ENCODE peak calls at places on chromosomes 3 and 15, in five cellular contexts. N, F, M, I and Z are unnamed samples.

GRCh38 chr3:10645800-10646199 is 140.4 kb upstream of the ATP2B2 start:
- DNase-seq in N (no peak), F (no peak), I (no peak), M (no peak), Z (no peak)

GRCh38 chr3:108818404-108818803 is 4.2 kb upstream of the TRAT1 start:
- DNase-seq in M (no peak), I (peak), N (no peak), F (no peak), Z (peak)

GRCh38 chr3:169390741-169391300 is 272.7 kb downstream of the MECOM start:
- DNase-seq in M (peak), N (no peak), F (no peak), I (no peak), Z (no peak)

GRCh38 chr3:29144807-29145206 is 136.1 kb upstream of the RBMS3 start:
- DNase-seq in M (no peak), I (no peak), N (no peak), F (no peak), Z (peak)

GRCh38 chr3:177792363-177793030 is 595.2 kb upstream of the TBL1XR1 start:
- DNase-seq in I (no peak), F (no peak), N (no peak), M (no peak), Z (no peak)

GRCh38 chr15:78207110-78207458 is 27.3 kb downstream of the ACSBG1 start:
- DNase-seq in N (no peak), I (no peak), M (no peak), F (no peak), Z (no peak)

GRCh38 chr15:78390823-78391222 is 47.2 kb upstream of the IREB2 start:
- DNase-seq in F (no peak), I (no peak), M (no peak), N (no peak), Z (no peak)

GRCh38 chr3:119227064-119227850 is 13.4 kb downstream of the B4GALT4 start:
- DNase-seq in I (no peak), N (no peak), F (no peak), M (no peak), Z (no peak)

GRCh38 chr3:12986986-12987385 is 86.2 kb downstream of the IQSEC1 start:
- DNase-seq in N (no peak), F (no peak), I (no peak), M (no peak), Z (peak)

GRCh38 chr3:195883801-195884200 is 24.6 kb downstream of the TNK2 start:
- DNase-seq in I (no peak), F (no peak), M (no peak), N (no peak), Z (no peak)

GRCh38 chr15:89221543-89221942 is at the start of gene RLBP1:
- DNase-seq in I (no peak), N (no peak), F (no peak), M (no peak), Z (no peak)

GRCh38 chr3:126994661-126995161 is 11.8 kb downstream of the PLXNA1 start:
- DNase-seq in M (no peak), N (no peak), F (no peak), I (no peak), Z (no peak)

GRCh38 chr15:98881526-98882517 is 125.8 kb downstream of the PGPEP1L start:
- DNase-seq in N (no peak), F (no peak), M (peak), I (peak), Z (no peak)

GRCh38 chr15:93829115-93829849 is 402.1 kb upstream of the MCTP2 start:
- DNase-seq in F (no peak), M (peak), I (no peak), N (no peak), Z (no peak)

GRCh38 chr3:147218976-147219375 is 187.4 kb downstream of the ZIC4 start:
- DNase-seq in M (no peak), N (no peak), F (no peak), I (no peak), Z (no peak)

GRCh38 chr3:105349988-105350387 is 16.7 kb upstream of the ALCAM start:
- DNase-seq in M (no peak), I (no peak), N (no peak), F (no peak), Z (no peak)

GRCh38 chr15:29736745-29737023 is 85.6 kb downstream of the TJP1 start:
- DNase-seq in M (peak), I (no peak), F (no peak), N (no peak), Z (no peak)

GRCh38 chr3:13670292-13670691 is 121.4 kb downstream of the FBLN2 start:
- DNase-seq in N (no peak), M (no peak), I (no peak), F (no peak), Z (no peak)

GRCh38 chr3:155701882-155702465 is 42.9 kb downstream of the PLCH1 start:
- DNase-seq in N (no peak), M (peak), I (peak), F (no peak), Z (no peak)

GRCh38 chr15:38819343-38819858 is 254.8 kb upstream of the RASGRP1 start:
- DNase-seq in I (no peak), N (no peak), M (no peak), F (no peak), Z (no peak)

GRCh38 chr3:128489860-128490649 is 2.9 kb downstream of the GATA2 start:
- DNase-seq in I (no peak), M (peak), N (peak), F (no peak), Z (peak)

GRCh38 chr3:37904614-37905047 is 43.0 kb downstream of the CTDSPL start:
- DNase-seq in M (no peak), I (no peak), N (no peak), F (no peak), Z (no peak)

GRCh38 chr3:133595341-133595740 is 21.9 kb downstream of the CDV3 start:
- DNase-seq in F (no peak), I (no peak), N (no peak), M (no peak), Z (no peak)

GRCh38 chr3:136787226-136787793 is 31.6 kb upstream of the SLC35G2 start:
- DNase-seq in F (no peak), I (peak), N (no peak), M (no peak), Z (peak)

GRCh38 chr15:42032376-42033213 is 11.8 kb upstream of the PLA2G4E start:
- DNase-seq in I (no peak), N (no peak), F (no peak), M (no peak), Z (no peak)

GRCh38 chr15:25905140-25905539 is 42.0 kb upstream of the ATP10A start:
- DNase-seq in I (no peak), F (no peak), N (no peak), M (no peak), Z (no peak)

GRCh38 chr3:32819581-32820348 is 2.0 kb downstream of the TRIM71 start:
- DNase-seq in I (no peak), N (no peak), F (no peak), M (no peak), Z (no peak)

GRCh38 chr15:35545316-35545824 is 595 bp downstream of the DPH6 start:
- DNase-seq in F (no peak), I (peak), N (no peak), M (peak), Z (peak)

GRCh38 chr3:12230406-12230805 is 58.5 kb upstream of the PPARG start:
- DNase-seq in M (peak), F (no peak), I (no peak), N (no peak), Z (no peak)

GRCh38 chr3:46546896-46547440 is 19.1 kb downstream of the LRRC2 start:
- DNase-seq in F (no peak), I (peak), N (no peak), M (no peak), Z (no peak)

GRCh38 chr15:45919806-45920205 is 285.0 kb downstream of the SQOR start:
- DNase-seq in M (peak), F (no peak), I (no peak), N (no peak), Z (no peak)

DNA sequence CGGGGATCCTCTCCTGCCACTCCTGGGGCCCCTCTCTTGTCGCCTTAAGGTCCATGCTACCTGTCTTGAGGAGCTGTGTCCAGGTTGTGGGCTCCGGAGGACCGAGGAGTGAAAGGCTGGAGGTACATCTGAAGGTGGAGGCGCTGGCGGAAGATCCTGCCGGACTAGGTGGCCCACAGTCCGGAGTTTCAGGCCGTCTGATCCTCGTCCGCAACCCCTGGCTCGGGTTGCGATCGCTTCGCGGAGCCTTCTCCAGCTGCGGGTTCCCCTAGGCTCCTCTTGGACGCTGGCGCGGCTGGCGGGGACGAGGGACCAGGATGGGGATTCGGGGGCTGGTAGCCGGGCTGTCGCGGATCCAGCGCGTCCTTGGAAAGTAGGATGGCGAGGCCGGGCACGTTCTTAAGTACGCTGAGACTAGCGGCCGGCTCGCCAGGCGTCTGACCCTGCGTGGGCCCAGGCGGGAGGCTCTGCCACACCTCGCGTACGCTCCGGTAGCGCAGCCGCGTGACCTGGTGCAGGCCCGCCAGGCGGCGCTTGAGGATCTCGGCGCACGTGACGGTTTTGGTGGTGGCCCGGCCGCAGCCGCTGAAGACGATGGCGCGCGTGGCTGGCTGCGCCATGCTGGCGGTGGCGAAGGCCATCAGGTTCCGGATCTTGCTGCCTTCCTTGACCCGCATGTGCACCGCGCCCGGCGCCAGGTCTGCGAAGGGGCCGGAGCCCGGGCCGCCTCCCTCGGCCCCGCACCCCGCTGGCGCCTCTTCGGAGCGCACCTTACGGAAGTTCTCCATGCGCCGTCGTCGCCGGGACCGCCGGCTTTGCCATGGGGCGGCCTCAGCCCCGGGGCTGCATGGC is 550 bp downstream of the RPP25 start:
- DNase-seq in N (peak), I (peak), F (peak), M (peak), Z (no peak)
- TF ChIP-seq CTCF in N (no peak), I (peak), F (peak), M (peak), Z (no peak)

DNA sequence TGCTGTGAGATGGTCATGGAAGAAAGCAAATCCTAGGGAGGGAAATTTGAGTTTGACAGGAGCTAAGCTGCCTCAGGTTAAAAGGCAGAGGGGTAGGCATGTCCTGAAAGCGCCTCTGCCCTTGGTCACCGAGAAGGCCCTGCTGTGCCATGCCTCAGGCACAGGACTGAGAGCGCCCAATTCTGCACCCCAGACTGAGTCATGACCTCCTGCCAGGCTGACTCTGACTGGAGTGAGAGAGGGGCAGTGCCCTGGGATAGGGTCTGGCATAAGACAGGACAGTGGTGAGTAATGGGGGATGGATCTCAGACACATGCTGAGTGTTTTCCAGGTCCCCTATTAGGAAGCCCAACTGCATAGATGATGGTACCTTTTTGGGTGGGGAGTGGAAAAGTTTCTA is 44.4 kb downstream of the EPHB1 start:
- DNase-seq in N (no peak), M (no peak), I (no peak), F (no peak), Z (no peak)
- TF ChIP-seq CTCF in N (no peak), M (no peak), I (no peak), F (no peak), Z (no peak)

DNA sequence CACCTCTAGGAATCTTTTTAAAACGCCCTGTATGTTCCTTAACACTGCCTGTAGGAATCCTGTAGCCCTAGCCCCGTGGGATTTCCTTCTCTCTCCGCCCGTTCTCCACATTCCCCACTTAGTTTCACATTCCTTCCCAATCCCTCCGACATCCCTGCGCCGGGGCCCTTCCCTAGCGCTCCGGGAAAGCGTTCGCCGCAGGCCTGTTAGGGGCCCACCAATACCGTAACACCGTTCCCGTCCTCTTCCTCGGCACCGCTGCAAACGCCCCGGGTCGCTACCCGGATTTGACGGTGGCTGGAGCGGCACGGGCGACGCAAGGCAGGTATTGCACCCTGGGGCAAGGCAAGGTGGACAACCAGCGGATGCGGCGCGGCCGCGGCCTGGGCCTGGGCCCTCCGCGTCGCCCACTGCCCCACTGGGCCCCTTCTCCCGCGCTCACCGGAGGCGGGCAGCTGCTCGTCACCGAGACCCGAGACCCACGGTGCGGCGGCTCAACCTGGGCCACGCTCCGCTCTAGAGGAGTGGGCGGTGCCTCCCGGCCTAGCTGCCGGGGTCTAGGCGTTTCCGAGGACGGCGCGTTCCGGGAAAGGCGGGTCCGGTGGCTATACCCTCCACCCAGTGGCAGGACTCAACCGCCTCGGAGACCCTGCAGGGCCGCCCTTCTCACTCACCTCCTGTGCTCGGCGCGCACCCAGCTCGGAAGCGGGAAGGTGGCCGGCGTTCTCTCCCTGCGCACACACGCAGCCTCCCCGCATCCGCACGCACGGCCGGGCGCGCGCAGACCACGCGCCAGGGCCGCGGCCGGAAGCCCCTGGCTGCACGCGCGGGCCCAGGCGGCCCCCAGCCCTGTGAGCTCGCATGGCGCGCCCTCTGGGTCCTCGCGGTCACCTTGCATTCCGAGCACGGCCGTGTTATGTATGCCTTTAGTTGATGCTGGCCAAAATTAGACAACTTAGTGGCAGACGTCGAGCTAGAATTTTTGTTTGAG is at the start of gene B3GALNT1:
- DNase-seq in I (no peak), M (peak), N (peak), F (peak), Z (peak)
- TF ChIP-seq CTCF in I (no peak), M (peak), N (no peak), F (no peak), Z (no peak)

GRCh38 chr3:9125278-9125951 is 124.0 kb downstream of the SRGAP3 start:
- DNase-seq in F (no peak), M (no peak), N (no peak), I (no peak), Z (no peak)
- TF ChIP-seq CTCF in F (no peak), M (no peak), N (no peak), I (no peak), Z (no peak)

DNA sequence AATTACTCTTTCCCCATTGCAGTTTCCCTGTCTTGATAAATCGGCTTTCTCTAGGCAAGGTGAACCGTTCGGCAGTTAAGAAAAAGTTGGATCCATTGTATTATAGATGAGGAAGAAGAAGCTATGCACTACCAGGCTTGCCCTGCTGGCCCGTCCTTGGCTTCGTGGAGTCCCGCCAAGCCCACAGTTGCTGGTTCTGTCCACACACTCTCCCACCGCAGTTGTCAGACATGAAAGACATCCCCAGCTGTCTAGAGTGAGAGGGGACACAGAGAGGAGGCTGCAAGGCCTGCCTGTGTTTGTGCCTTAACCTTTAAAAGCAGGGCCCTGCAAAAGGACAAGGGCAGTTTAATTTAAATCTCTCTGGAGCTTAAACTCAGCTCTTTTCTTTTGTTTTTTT is 47.2 kb upstream of the PLCL2 start:
- DNase-seq in F (no peak), I (no peak), N (no peak), M (no peak), Z (no peak)
- TF ChIP-seq CTCF in F (no peak), I (no peak), N (no peak), M (no peak), Z (no peak)

GRCh38 chr15:51288143-51289065 is 50.0 kb downstream of the CYP19A1 start:
- DNase-seq in N (no peak), F (no peak), M (no peak), I (no peak), Z (no peak)

GRCh38 chr15:51284871-51285270 is 53.5 kb downstream of the CYP19A1 start:
- DNase-seq in N (no peak), F (no peak), M (no peak), I (no peak), Z (no peak)

GRCh38 chr15:51283026-51283425 is 55.4 kb downstream of the CYP19A1 start:
- DNase-seq in I (peak), N (no peak), M (no peak), F (peak), Z (no peak)

GRCh38 chr15:51289290-51289689 is 49.1 kb downstream of the CYP19A1 start:
- DNase-seq in I (no peak), F (no peak), M (no peak), N (no peak), Z (no peak)

DNA sequence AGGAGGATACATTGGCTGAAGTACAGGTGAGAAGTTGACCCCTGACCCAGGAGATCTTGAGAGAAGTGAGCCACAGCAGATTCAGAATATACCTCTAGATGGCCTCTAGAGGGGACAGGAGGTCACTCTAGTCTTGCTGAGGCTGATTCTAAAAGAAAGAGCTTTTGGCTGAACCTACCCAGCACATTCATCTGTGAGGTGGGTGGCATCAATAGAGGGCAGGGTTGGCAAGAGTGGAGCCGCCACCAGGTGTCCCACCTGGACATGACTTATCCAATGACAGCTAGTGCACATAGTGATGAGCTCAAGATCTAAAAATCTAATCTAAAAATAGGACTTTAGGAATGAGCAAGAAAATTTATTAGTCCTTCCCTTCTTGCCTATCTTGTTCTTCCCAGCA is 51.6 kb downstream of the CYP19A1 start:
- DNase-seq in F (no peak), I (no peak), M (no peak), N (no peak), Z (peak)
- TF ChIP-seq CTCF in F (peak), I (no peak), M (no peak), N (no peak), Z (peak)

DNA sequence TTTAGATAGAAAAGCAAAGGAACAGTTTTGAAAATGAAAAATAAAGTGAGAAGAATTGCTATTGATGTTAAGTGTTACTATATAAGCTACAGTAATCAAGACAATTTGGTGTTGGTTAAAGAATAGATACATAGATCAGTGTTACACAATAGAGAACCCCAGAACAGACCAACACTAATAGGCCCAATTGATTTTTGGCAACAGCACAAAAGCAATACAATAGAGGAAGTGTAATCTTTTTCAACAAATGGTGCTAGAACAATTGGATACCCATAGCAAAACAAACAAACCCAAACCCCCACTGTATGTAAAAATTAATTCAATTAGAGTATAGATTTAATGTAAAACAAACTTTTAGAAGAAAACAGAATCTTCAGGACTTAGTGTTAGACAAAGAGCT is 61.8 kb downstream of the ATP11B start:
- DNase-seq in F (no peak), M (no peak), N (no peak), I (no peak), Z (no peak)
- TF ChIP-seq CTCF in F (no peak), M (no peak), N (no peak), I (no peak), Z (no peak)

GRCh38 chr3:22175899-22176298 is 424.9 kb upstream of the ZNF385D start:
- DNase-seq in N (no peak), F (no peak), M (no peak), I (no peak), Z (no peak)
- TF ChIP-seq CTCF in N (peak), F (no peak), M (peak), I (peak), Z (no peak)